ENCODE peak calls at places on chromosome 6, in ten cellular contexts. X is neuronal stem cell; F is aorta; O is vagina; W is tibial artery; I is CD8-positive, alpha-beta T cell; Y is endodermal cell; P is GM23338; B is body of pancreas; U is Peyer's patch. S is an unnamed sample. For H3K4me1, the result is how much of the 10 kb centered on the place peaks cover.

GRCh38 chr6:43907789-43908472 is 137.9 kb downstream of the VEGFA start:
- DNase-seq in I (no peak), W (no peak), X (no peak), U (no peak), P (no peak), Y (no peak), B (peak), F (no peak), O (no peak), S (no peak)

GRCh38 chr6:1597924-1598323 is 11.8 kb upstream of the FOXC1 start:
- DNase-seq in X (no peak), Y (no peak), W (no peak), P (no peak), O (no peak), F (no peak), U (no peak), I (no peak), B (no peak), S (no peak)

GRCh38 chr6:90420495-90420894 is 123.9 kb upstream of the BACH2 start:
- DNase-seq in Y (no peak), F (no peak), B (no peak), W (no peak), I (no peak), P (no peak), X (no peak), O (no peak), U (no peak), S (no peak)

GRCh38 chr6:15621203-15622044 is 41.4 kb downstream of the DTNBP1 start:
- DNase-seq in I (no peak), Y (peak), P (peak), O (no peak), X (peak), F (peak), W (no peak), U (no peak), B (peak), S (peak)

GRCh38 chr6:113636357-113636824 is 220.8 kb upstream of the MARCKS start:
- DNase-seq in X (no peak), U (no peak), P (no peak), F (no peak), O (no peak), I (no peak), B (peak), Y (no peak), W (no peak), S (no peak)

GRCh38 chr6:102766946-102767345 is 1373.4 kb downstream of the GRIK2 start:
- DNase-seq in O (no peak), W (no peak), Y (no peak), B (no peak), U (no peak), I (no peak), P (no peak), X (no peak), F (no peak), S (no peak)

GRCh38 chr6:168050861-168051586 is 28.0 kb downstream of the FRMD1 start:
- DNase-seq in P (peak), U (no peak), I (no peak), O (no peak), X (no peak), F (peak), Y (peak), W (no peak), B (no peak), S (peak)

GRCh38 chr6:147699637-147700036 is 191.1 kb downstream of the SAMD5 start:
- DNase-seq in W (no peak), I (no peak), P (no peak), O (no peak), B (no peak), Y (no peak), F (no peak), U (no peak), X (no peak), S (no peak)

GRCh38 chr6:136031982-136032381 is 180.5 kb downstream of the PDE7B start:
- DNase-seq in X (no peak), F (no peak), U (no peak), Y (no peak), P (no peak), B (peak), O (no peak), I (no peak), W (no peak), S (no peak)

GRCh38 chr6:82385961-82386360 is 22.3 kb downstream of the TPBG start:
- DNase-seq in I (no peak), U (no peak), W (no peak), Y (no peak), O (no peak), F (no peak), X (no peak), P (no peak), B (peak), S (no peak)

GRCh38 chr6:122116105-122116504 is 283.3 kb upstream of the HSF2 start:
- DNase-seq in I (no peak), F (no peak), Y (no peak), O (no peak), U (no peak), P (no peak), X (no peak), W (no peak), B (no peak), S (no peak)

GRCh38 chr6:6997282-6998193 is 110.2 kb upstream of the RREB1 start:
- DNase-seq in I (no peak), X (no peak), B (peak), Y (no peak), P (no peak), F (no peak), O (no peak), U (no peak), W (no peak), S (no peak)

GRCh38 chr6:1580585-1580984 is 29.1 kb upstream of the FOXC1 start:
- DNase-seq in B (no peak), P (no peak), O (no peak), Y (no peak), I (no peak), X (no peak), U (no peak), F (no peak), W (no peak), S (no peak)

GRCh38 chr6:20939161-20939775 is 405.0 kb downstream of the CDKAL1 start:
- DNase-seq in Y (no peak), B (no peak), P (no peak), F (no peak), X (no peak), W (no peak), O (no peak), U (no peak), I (no peak), S (no peak)

GRCh38 chr6:70183512-70183911 is 119.4 kb downstream of the COL9A1 start:
- DNase-seq in B (no peak), U (no peak), P (no peak), Y (no peak), X (no peak), O (no peak), F (no peak), W (no peak), I (no peak), S (no peak)

GRCh38 chr6:150006961-150007464 is 18.3 kb downstream of the RAET1L start:
- DNase-seq in B (no peak), X (no peak), W (peak), P (peak), F (no peak), I (no peak), Y (peak), U (no peak), O (peak), S (peak)

GRCh38 chr6:114342826-114343781 is at the start of gene HS3ST5:
- DNase-seq in F (peak), X (peak), B (peak), U (no peak), Y (peak), W (peak), O (no peak), I (no peak), P (peak), S (peak)

GRCh38 chr6:143301204-143301603 is 149.3 kb downstream of the ADAT2 start:
- DNase-seq in P (peak), U (no peak), O (no peak), W (no peak), I (no peak), B (no peak), F (no peak), X (peak), Y (no peak), S (peak)

GRCh38 chr6:119495230-119495683 is 145.7 kb upstream of the MAN1A1 start:
- DNase-seq in F (no peak), P (no peak), X (no peak), U (no peak), O (no peak), Y (no peak), B (peak), W (no peak), I (no peak), S (no peak)

GRCh38 chr6:155287762-155288161 is 23.9 kb downstream of the CLDN20 start:
- DNase-seq in U (no peak), P (no peak), O (no peak), I (no peak), F (no peak), B (no peak), Y (no peak), X (no peak), W (no peak), S (no peak)

GRCh38 chr6:150088481-150089154 is 19.7 kb upstream of the ULBP3 start:
- DNase-seq in X (no peak), B (no peak), O (no peak), Y (no peak), U (no peak), I (no peak), P (no peak), F (no peak), W (no peak), S (no peak)

GRCh38 chr6:143864234-143864633 is at the start of gene ZC2HC1B:
- DNase-seq in B (no peak), U (no peak), P (no peak), I (no peak), O (no peak), W (no peak), X (no peak), F (no peak), Y (no peak), S (no peak)

GRCh38 chr6:138795809-138796469 is at the start of gene ECT2L:
- DNase-seq in O (no peak), I (no peak), Y (peak), F (peak), B (peak), P (peak), U (no peak), W (peak), X (peak), S (peak)

GRCh38 chr6:47116616-47117015 is 74.5 kb upstream of the ADGRF1 start:
- DNase-seq in P (no peak), B (no peak), X (no peak), U (no peak), Y (no peak), O (no peak), W (no peak), F (no peak), I (no peak), S (no peak)

GRCh38 chr6:160071805-160072687 is 49.6 kb upstream of the SLC22A1 start:
- DNase-seq in W (no peak), U (no peak), X (no peak), O (no peak), Y (peak), P (peak), I (no peak), B (no peak), F (no peak), S (peak)

GRCh38 chr6:8539446-8539845 is 104.1 kb upstream of the SLC35B3 start:
- DNase-seq in F (no peak), B (no peak), U (no peak), W (no peak), O (no peak), I (no peak), X (no peak), Y (no peak), P (peak), S (peak)

GRCh38 chr6:139508576-139508975 is 134.1 kb upstream of the CITED2 start:
- DNase-seq in U (no peak), B (no peak), I (no peak), P (no peak), Y (no peak), F (no peak), W (no peak), O (no peak), X (no peak), S (no peak)

GRCh38 chr6:38417521-38417920 is 222.2 kb downstream of the BTBD9 start:
- DNase-seq in X (no peak), W (no peak), F (no peak), P (no peak), B (no peak), I (no peak), U (no peak), O (no peak), Y (no peak), S (no peak)

GRCh38 chr6:99022039-99022609 is 74.4 kb upstream of the FBXL4 start:
- DNase-seq in O (no peak), X (no peak), W (no peak), F (no peak), U (no peak), P (no peak), Y (no peak), B (no peak), I (no peak), S (no peak)

GRCh38 chr6:45746046-45746445 is 269.6 kb downstream of the CLIC5 start:
- DNase-seq in B (no peak), U (no peak), Y (no peak), F (no peak), I (no peak), O (no peak), P (no peak), W (no peak), X (no peak), S (no peak)

GRCh38 chr6:52049252-52050050 is 38.0 kb downstream of the PKHD1 start:
- DNase-seq in W (no peak), F (no peak), P (peak), Y (no peak), O (no peak), I (no peak), U (no peak), B (no peak), X (peak), S (peak)

GRCh38 chr6:81214414-81215091 is 537.9 kb downstream of the TENT5A start:
- DNase-seq in Y (peak), F (no peak), P (no peak), B (no peak), X (no peak), O (no peak), I (no peak), W (no peak), U (no peak), S (no peak)

GRCh38 chr6:46010771-46011170 is 4.9 kb downstream of the CLIC5 start:
- DNase-seq in O (no peak), U (no peak), Y (no peak), I (no peak), F (no peak), P (no peak), B (no peak), W (no peak), X (no peak), S (no peak)

GRCh38 chr6:95847061-95847460 is 168.7 kb upstream of the FUT9 start:
- DNase-seq in P (peak), W (no peak), U (no peak), Y (no peak), X (peak), O (no peak), B (no peak), I (no peak), F (no peak), S (peak)

GRCh38 chr6:156379946-156380707 is 397.1 kb upstream of the ARID1B start:
- DNase-seq in U (no peak), W (no peak), O (no peak), F (peak), B (no peak), X (no peak), Y (no peak), I (no peak), P (no peak), S (no peak)

GRCh38 chr6:156383059-156383458 is 394.1 kb upstream of the ARID1B start:
- DNase-seq in F (no peak), Y (no peak), P (no peak), U (no peak), X (no peak), O (no peak), I (no peak), W (no peak), B (no peak), S (no peak)

GRCh38 chr6:156378853-156379252 is 398.3 kb upstream of the ARID1B start:
- DNase-seq in P (peak), F (no peak), U (no peak), O (no peak), Y (no peak), B (no peak), X (no peak), I (no peak), W (no peak), S (no peak)

GRCh38 chr6:156379392-156379910 is 397.7 kb upstream of the ARID1B start:
- DNase-seq in Y (no peak), F (no peak), P (no peak), X (no peak), B (no peak), I (no peak), W (no peak), O (no peak), U (no peak), S (no peak)
- H3K4me1 ChIP-seq in Y (under half), F (under half), P (under half), X (under half), B (under half), I (under half), W (under half), O (under half), U (under half), S (under half)

GRCh38 chr6:520820-521219 is 129.3 kb downstream of the IRF4 start:
- DNase-seq in P (no peak), Y (no peak), B (no peak), O (no peak), F (no peak), W (no peak), U (no peak), X (no peak), I (no peak), S (no peak)
- H3K4me1 ChIP-seq in P (under half), Y (under half), B (under half), O (under half), F (under half), W (under half), U (under half), X (under half), I (under half), S (under half)

GRCh38 chr6:163717106-163717764 is 302.7 kb downstream of the QKI start:
- DNase-seq in B (no peak), U (no peak), F (no peak), W (no peak), X (no peak), P (no peak), O (no peak), Y (no peak), I (no peak), S (no peak)
- H3K4me1 ChIP-seq in B (under half), U (under half), F (under half), W (under half), X (under half), P (under half), O (under half), Y (under half), I (under half), S (under half)

GRCh38 chr6:30682181-30683117 is 4.0 kb downstream of the PPP1R18 start:
- DNase-seq in O (no peak), U (peak), B (peak), I (peak), W (peak), F (peak), P (peak), X (no peak), Y (peak), S (peak)
- H3K4me1 ChIP-seq in O (half or more), U (under half), B (half or more), I (under half), W (half or more), F (under half), P (under half), X (under half), Y (under half), S (half or more)

DNA sequence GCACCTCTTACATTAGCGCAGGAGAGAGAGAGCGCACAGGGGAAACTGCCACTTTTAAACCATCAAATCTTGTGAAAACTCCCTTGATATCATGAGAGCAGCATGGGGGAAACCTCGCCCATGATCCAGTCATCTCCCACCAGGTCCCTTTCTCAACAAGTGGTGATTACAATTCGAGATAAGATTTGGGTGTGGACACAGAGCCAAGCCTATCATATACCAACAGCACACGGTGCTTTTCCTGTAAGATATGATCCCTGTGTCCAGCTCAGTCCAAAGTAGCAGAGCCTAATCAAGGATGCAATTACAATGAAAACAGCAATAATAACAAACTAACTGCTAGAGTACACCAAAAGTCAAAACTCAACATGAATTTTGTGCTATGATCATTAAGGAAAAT is 148.7 kb upstream of the TCF21 start:
- DNase-seq in I (no peak), U (no peak), F (no peak), W (no peak), P (no peak), O (no peak), Y (no peak), B (no peak), X (no peak), S (no peak)
- H3K4me1 ChIP-seq in I (under half), U (under half), F (under half), W (under half), P (under half), O (under half), Y (under half), B (under half), X (under half), S (under half)

GRCh38 chr6:63349401-63349800 is 29.6 kb upstream of the LGSN start:
- DNase-seq in B (no peak), F (no peak), X (no peak), I (no peak), U (no peak), Y (no peak), P (no peak), W (no peak), O (no peak), S (no peak)

GRCh38 chr6:63351995-63352586 is 32.3 kb upstream of the LGSN start:
- DNase-seq in Y (no peak), O (no peak), X (no peak), U (no peak), W (no peak), P (peak), I (no peak), B (no peak), F (no peak), S (no peak)

GRCh38 chr6:63347599-63347998 is 27.8 kb upstream of the LGSN start:
- DNase-seq in X (no peak), Y (no peak), U (no peak), O (no peak), I (no peak), P (no peak), B (no peak), F (no peak), W (no peak), S (no peak)

GRCh38 chr6:63346217-63346834 is 26.5 kb upstream of the LGSN start:
- DNase-seq in X (no peak), Y (no peak), B (no peak), P (no peak), O (no peak), F (no peak), I (no peak), W (no peak), U (no peak), S (no peak)

GRCh38 chr6:63348836-63349235 is 29.1 kb upstream of the LGSN start:
- DNase-seq in X (no peak), U (no peak), Y (no peak), W (no peak), I (no peak), F (no peak), B (no peak), O (no peak), P (no peak), S (no peak)
- H3K4me1 ChIP-seq in X (under half), U (under half), Y (under half), W (under half), I (under half), F (under half), B (under half), O (under half), P (under half), S (under half)

DNA sequence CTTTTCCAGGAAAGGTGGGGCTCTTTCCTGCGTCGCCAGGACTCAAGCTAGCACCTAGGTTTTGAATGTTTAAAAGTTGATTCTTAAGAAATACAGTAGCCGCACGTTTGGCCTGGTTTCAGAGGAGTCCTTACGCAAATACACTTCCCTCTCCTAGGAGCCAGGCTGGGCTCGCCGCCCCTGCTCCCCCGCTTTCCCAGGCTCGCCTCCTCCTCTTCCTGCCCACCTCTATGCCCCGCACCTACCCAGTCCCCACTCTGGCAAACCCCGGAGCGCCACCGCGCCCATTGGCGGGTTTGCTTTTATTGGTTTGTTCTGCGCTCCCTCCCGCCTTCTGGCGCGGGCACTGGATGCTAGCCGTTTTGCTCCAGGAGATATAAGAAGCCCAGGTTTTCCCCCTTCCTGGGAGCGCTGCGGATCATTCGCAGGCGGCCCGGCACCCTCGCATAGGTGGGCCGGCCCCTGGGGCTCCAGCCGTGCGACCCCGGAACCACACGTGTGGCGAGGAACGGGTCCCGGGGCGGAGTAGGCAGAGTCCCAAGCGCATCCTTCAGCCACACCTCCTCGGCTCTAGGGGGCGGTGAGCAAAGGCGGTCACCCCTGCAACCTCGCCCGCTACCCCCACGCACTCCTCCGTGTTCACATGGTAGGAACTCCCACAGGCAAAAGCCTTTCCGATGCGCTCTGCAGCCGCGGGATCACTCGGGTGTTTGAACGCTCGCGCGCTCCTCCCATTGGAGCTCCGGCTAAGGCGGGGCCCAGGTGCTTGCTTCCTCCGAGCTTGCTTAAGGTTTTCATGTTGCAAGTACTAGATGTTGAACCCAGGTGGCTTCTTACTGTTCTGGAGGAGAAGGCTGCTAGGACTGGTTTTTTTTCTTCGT is 119.0 kb downstream of the RTN4IP1 start:
- DNase-seq in B (peak), X (peak), F (peak), O (no peak), P (peak), I (peak), Y (peak), W (no peak), U (peak), S (peak)
- H3K4me1 ChIP-seq in B (under half), X (under half), F (under half), O (under half), P (under half), I (under half), Y (under half), W (under half), U (under half), S (under half)

S was measured in neural progenitor cell.